ENCODE peak calls at places on chromosomes 6 and 20, in ten cellular contexts. One of them, this sample, is unnamed. For H3K9me3, the result is how much of the 10 kb centered on the place peaks cover.

GRCh38 chr6:37798436-37799262 is 20.9 kb upstream of the ZFAND3 start:
- DNase-seq in HCT116: no peak
- DNase-seq in A549: no peak
- DNase-seq in transverse colon: no peak
- DNase-seq in CD8-positive, alpha-beta memory T cell: no peak
- DNase-seq in HepG2: no peak
- DNase-seq in psoas muscle: no peak
- DNase-seq in CD4-positive, alpha-beta memory T cell: no peak
- DNase-seq in prostate gland: no peak
- DNase-seq in fibroblast of lung: no peak
- DNase-seq in this sample: no peak

GRCh38 chr6:168414696-168415095 is 26.3 kb upstream of the SMOC2 start:
- DNase-seq in HCT116: no peak
- DNase-seq in A549: no peak
- DNase-seq in transverse colon: no peak
- DNase-seq in CD8-positive, alpha-beta memory T cell: no peak
- DNase-seq in HepG2: no peak
- DNase-seq in psoas muscle: no peak
- DNase-seq in CD4-positive, alpha-beta memory T cell: no peak
- DNase-seq in prostate gland: peak
- DNase-seq in fibroblast of lung: peak
- DNase-seq in this sample: no peak

GRCh38 chr6:46095251-46095650 is 34.5 kb upstream of the ENPP4 start:
- DNase-seq in HCT116: no peak
- DNase-seq in A549: no peak
- DNase-seq in transverse colon: no peak
- DNase-seq in CD8-positive, alpha-beta memory T cell: no peak
- DNase-seq in HepG2: no peak
- DNase-seq in psoas muscle: no peak
- DNase-seq in CD4-positive, alpha-beta memory T cell: no peak
- DNase-seq in prostate gland: no peak
- DNase-seq in fibroblast of lung: no peak
- DNase-seq in this sample: no peak

GRCh38 chr20:6169251-6169650 is 46.4 kb upstream of the FERMT1 start:
- DNase-seq in HCT116: no peak
- DNase-seq in A549: no peak
- DNase-seq in transverse colon: no peak
- DNase-seq in CD8-positive, alpha-beta memory T cell: no peak
- DNase-seq in HepG2: peak
- DNase-seq in psoas muscle: no peak
- DNase-seq in CD4-positive, alpha-beta memory T cell: no peak
- DNase-seq in prostate gland: no peak
- DNase-seq in fibroblast of lung: peak
- DNase-seq in this sample: no peak

GRCh38 chr20:10603971-10604864 is 69.6 kb downstream of the JAG1 start:
- DNase-seq in HCT116: peak
- DNase-seq in A549: peak
- DNase-seq in transverse colon: peak
- DNase-seq in CD8-positive, alpha-beta memory T cell: no peak
- DNase-seq in HepG2: peak
- DNase-seq in psoas muscle: peak
- DNase-seq in CD4-positive, alpha-beta memory T cell: no peak
- DNase-seq in prostate gland: peak
- DNase-seq in fibroblast of lung: peak
- DNase-seq in this sample: peak

GRCh38 chr6:43949451-43950110 is 177.7 kb downstream of the MRPL14 start:
- DNase-seq in HCT116: no peak
- DNase-seq in A549: no peak
- DNase-seq in transverse colon: no peak
- DNase-seq in CD8-positive, alpha-beta memory T cell: no peak
- DNase-seq in HepG2: no peak
- DNase-seq in psoas muscle: no peak
- DNase-seq in CD4-positive, alpha-beta memory T cell: no peak
- DNase-seq in prostate gland: no peak
- DNase-seq in fibroblast of lung: peak
- DNase-seq in this sample: no peak

GRCh38 chr6:32833599-32834155 is 4.9 kb downstream of the TAP2 start:
- DNase-seq in HCT116: no peak
- DNase-seq in A549: no peak
- DNase-seq in transverse colon: no peak
- DNase-seq in CD8-positive, alpha-beta memory T cell: no peak
- DNase-seq in HepG2: no peak
- DNase-seq in psoas muscle: no peak
- DNase-seq in CD4-positive, alpha-beta memory T cell: no peak
- DNase-seq in prostate gland: no peak
- DNase-seq in fibroblast of lung: no peak
- DNase-seq in this sample: no peak

GRCh38 chr6:98831057-98832031 is 3.0 kb upstream of the POU3F2 start:
- DNase-seq in HCT116: no peak
- DNase-seq in A549: no peak
- DNase-seq in transverse colon: no peak
- DNase-seq in CD8-positive, alpha-beta memory T cell: no peak
- DNase-seq in HepG2: no peak
- DNase-seq in psoas muscle: no peak
- DNase-seq in CD4-positive, alpha-beta memory T cell: no peak
- DNase-seq in prostate gland: no peak
- DNase-seq in fibroblast of lung: peak
- DNase-seq in this sample: no peak

GRCh38 chr6:132054525-132054924 is 103.4 kb upstream of the CCN2 start:
- DNase-seq in HCT116: peak
- DNase-seq in A549: no peak
- DNase-seq in transverse colon: no peak
- DNase-seq in CD8-positive, alpha-beta memory T cell: no peak
- DNase-seq in HepG2: no peak
- DNase-seq in psoas muscle: no peak
- DNase-seq in CD4-positive, alpha-beta memory T cell: no peak
- DNase-seq in prostate gland: no peak
- DNase-seq in fibroblast of lung: peak
- DNase-seq in this sample: no peak

GRCh38 chr6:150685860-150686259 is 86.2 kb downstream of the PLEKHG1 start:
- DNase-seq in HCT116: peak
- DNase-seq in A549: peak
- DNase-seq in transverse colon: peak
- DNase-seq in CD8-positive, alpha-beta memory T cell: peak
- DNase-seq in HepG2: peak
- DNase-seq in psoas muscle: no peak
- DNase-seq in CD4-positive, alpha-beta memory T cell: no peak
- DNase-seq in prostate gland: no peak
- DNase-seq in fibroblast of lung: no peak
- DNase-seq in this sample: peak

DNA sequence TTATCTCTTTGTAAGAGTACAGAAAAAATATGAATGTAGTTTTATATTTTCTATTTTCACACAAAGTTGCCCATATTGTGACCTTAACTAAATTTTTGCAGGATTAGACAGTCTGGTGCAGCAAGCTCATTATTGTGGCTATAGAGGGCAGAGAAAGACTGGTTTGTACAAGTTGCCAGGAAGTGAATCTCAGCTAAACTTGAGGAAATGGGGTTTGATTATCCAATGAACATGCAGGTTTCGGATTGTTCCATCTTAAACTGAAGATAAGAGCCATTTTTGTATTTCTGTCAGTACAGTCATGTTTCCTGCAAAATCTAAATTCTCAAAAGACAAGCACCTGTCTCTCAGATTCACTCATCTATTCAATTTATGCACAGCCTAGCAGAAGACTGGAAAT is 390.9 kb downstream of the MMUT start:
- DNase-seq in HCT116: no peak
- DNase-seq in A549: no peak
- DNase-seq in transverse colon: no peak
- DNase-seq in CD8-positive, alpha-beta memory T cell: no peak
- DNase-seq in HepG2: no peak
- DNase-seq in psoas muscle: no peak
- DNase-seq in CD4-positive, alpha-beta memory T cell: no peak
- DNase-seq in prostate gland: no peak
- DNase-seq in fibroblast of lung: no peak
- DNase-seq in this sample: no peak
- H3K9me3 ChIP-seq in HCT116: under half
- H3K9me3 ChIP-seq in A549: under half
- H3K9me3 ChIP-seq in transverse colon: under half
- H3K9me3 ChIP-seq in CD8-positive, alpha-beta memory T cell: under half
- H3K9me3 ChIP-seq in HepG2: under half
- H3K9me3 ChIP-seq in psoas muscle: under half
- H3K9me3 ChIP-seq in CD4-positive, alpha-beta memory T cell: under half
- H3K9me3 ChIP-seq in prostate gland: under half
- H3K9me3 ChIP-seq in fibroblast of lung: under half
- H3K9me3 ChIP-seq in this sample: under half

GRCh38 chr20:31414381-31414780 is 8.4 kb upstream of the DEFB121 start:
- DNase-seq in HCT116: no peak
- DNase-seq in A549: no peak
- DNase-seq in transverse colon: no peak
- DNase-seq in CD8-positive, alpha-beta memory T cell: no peak
- DNase-seq in HepG2: no peak
- DNase-seq in psoas muscle: no peak
- DNase-seq in CD4-positive, alpha-beta memory T cell: no peak
- DNase-seq in prostate gland: no peak
- DNase-seq in fibroblast of lung: no peak
- DNase-seq in this sample: no peak

GRCh38 chr20:31406115-31406514 is at the start of gene DEFB121:
- DNase-seq in HCT116: no peak
- DNase-seq in A549: no peak
- DNase-seq in transverse colon: no peak
- DNase-seq in CD8-positive, alpha-beta memory T cell: no peak
- DNase-seq in HepG2: no peak
- DNase-seq in psoas muscle: no peak
- DNase-seq in CD4-positive, alpha-beta memory T cell: no peak
- DNase-seq in prostate gland: no peak
- DNase-seq in fibroblast of lung: no peak
- DNase-seq in this sample: no peak

GRCh38 chr20:31410011-31410410 is 4.0 kb upstream of the DEFB121 start:
- DNase-seq in HCT116: no peak
- DNase-seq in A549: no peak
- DNase-seq in transverse colon: no peak
- DNase-seq in CD8-positive, alpha-beta memory T cell: no peak
- DNase-seq in HepG2: no peak
- DNase-seq in psoas muscle: no peak
- DNase-seq in CD4-positive, alpha-beta memory T cell: no peak
- DNase-seq in prostate gland: no peak
- DNase-seq in fibroblast of lung: no peak
- DNase-seq in this sample: no peak
- H3K9me3 ChIP-seq in HCT116: under half
- H3K9me3 ChIP-seq in A549: under half
- H3K9me3 ChIP-seq in transverse colon: under half
- H3K9me3 ChIP-seq in CD8-positive, alpha-beta memory T cell: under half
- H3K9me3 ChIP-seq in HepG2: under half
- H3K9me3 ChIP-seq in psoas muscle: under half
- H3K9me3 ChIP-seq in CD4-positive, alpha-beta memory T cell: under half
- H3K9me3 ChIP-seq in prostate gland: under half
- H3K9me3 ChIP-seq in fibroblast of lung: under half
- H3K9me3 ChIP-seq in this sample: under half

DNA sequence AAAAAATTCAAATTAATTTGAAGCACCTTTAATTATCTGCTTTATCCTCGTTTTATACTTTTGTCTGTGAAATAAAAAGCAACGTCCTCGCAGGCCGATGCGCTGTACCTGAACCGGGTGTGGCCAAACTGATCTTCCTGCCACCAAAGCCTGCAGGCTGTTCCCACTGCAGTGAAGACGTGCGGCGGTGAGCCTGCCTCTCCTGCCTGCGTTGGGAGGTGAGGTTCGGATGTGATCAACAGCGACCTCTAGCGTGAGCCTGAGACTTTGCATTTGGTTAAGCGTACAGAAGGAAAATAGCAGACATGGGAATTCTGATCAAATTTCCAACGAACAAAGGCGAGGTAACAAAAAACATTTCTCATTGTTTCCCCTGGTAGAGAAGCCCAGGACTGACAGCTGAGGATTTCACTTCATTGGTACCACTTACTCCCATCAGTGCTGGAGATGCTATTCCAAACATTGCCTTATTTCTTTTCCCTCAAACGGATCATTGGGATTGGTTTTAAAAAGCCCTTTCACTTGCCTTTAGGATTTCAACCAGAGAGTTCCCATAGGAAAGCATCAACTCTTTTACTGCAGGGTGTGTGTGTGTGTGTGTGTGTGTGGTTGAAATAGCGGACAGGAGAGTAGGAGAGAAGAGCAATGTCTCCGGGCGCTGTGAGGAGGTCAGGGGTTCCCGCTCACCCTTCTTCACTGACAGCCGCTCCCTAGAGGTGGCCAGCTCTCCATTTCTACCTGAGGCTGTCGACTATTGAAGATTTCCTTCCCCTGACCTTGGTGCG is 56.6 kb upstream of the CCN6 start:
- DNase-seq in HCT116: peak
- DNase-seq in A549: peak
- DNase-seq in transverse colon: peak
- DNase-seq in CD8-positive, alpha-beta memory T cell: peak
- DNase-seq in HepG2: peak
- DNase-seq in psoas muscle: peak
- DNase-seq in CD4-positive, alpha-beta memory T cell: peak
- DNase-seq in prostate gland: peak
- DNase-seq in fibroblast of lung: peak
- DNase-seq in this sample: peak
- H3K9me3 ChIP-seq in HCT116: under half
- H3K9me3 ChIP-seq in A549: under half
- H3K9me3 ChIP-seq in transverse colon: under half
- H3K9me3 ChIP-seq in CD8-positive, alpha-beta memory T cell: under half
- H3K9me3 ChIP-seq in HepG2: under half
- H3K9me3 ChIP-seq in psoas muscle: under half
- H3K9me3 ChIP-seq in CD4-positive, alpha-beta memory T cell: under half
- H3K9me3 ChIP-seq in prostate gland: under half
- H3K9me3 ChIP-seq in fibroblast of lung: under half
- H3K9me3 ChIP-seq in this sample: under half

GRCh38 chr6:316753-317038 is 24.4 kb downstream of the DUSP22 start:
- DNase-seq in HCT116: no peak
- DNase-seq in A549: no peak
- DNase-seq in transverse colon: no peak
- DNase-seq in CD8-positive, alpha-beta memory T cell: no peak
- DNase-seq in HepG2: no peak
- DNase-seq in psoas muscle: no peak
- DNase-seq in CD4-positive, alpha-beta memory T cell: no peak
- DNase-seq in prostate gland: no peak
- DNase-seq in fibroblast of lung: no peak
- DNase-seq in this sample: no peak

GRCh38 chr6:317452-318144 is 25.3 kb downstream of the DUSP22 start:
- DNase-seq in HCT116: no peak
- DNase-seq in A549: no peak
- DNase-seq in transverse colon: no peak
- DNase-seq in CD8-positive, alpha-beta memory T cell: no peak
- DNase-seq in HepG2: no peak
- DNase-seq in psoas muscle: no peak
- DNase-seq in CD4-positive, alpha-beta memory T cell: no peak
- DNase-seq in prostate gland: no peak
- DNase-seq in fibroblast of lung: no peak
- DNase-seq in this sample: no peak

GRCh38 chr6:317068-317451 is 24.8 kb downstream of the DUSP22 start:
- DNase-seq in HCT116: no peak
- DNase-seq in A549: no peak
- DNase-seq in transverse colon: no peak
- DNase-seq in CD8-positive, alpha-beta memory T cell: no peak
- DNase-seq in HepG2: no peak
- DNase-seq in psoas muscle: no peak
- DNase-seq in CD4-positive, alpha-beta memory T cell: no peak
- DNase-seq in prostate gland: no peak
- DNase-seq in fibroblast of lung: no peak
- DNase-seq in this sample: no peak

GRCh38 chr6:319177-320131 is 27.2 kb downstream of the DUSP22 start:
- DNase-seq in HCT116: no peak
- DNase-seq in A549: no peak
- DNase-seq in transverse colon: no peak
- DNase-seq in CD8-positive, alpha-beta memory T cell: no peak
- DNase-seq in HepG2: no peak
- DNase-seq in psoas muscle: no peak
- DNase-seq in CD4-positive, alpha-beta memory T cell: no peak
- DNase-seq in prostate gland: no peak
- DNase-seq in fibroblast of lung: no peak
- DNase-seq in this sample: no peak

GRCh38 chr6:318265-318890 is 26.1 kb downstream of the DUSP22 start:
- DNase-seq in HCT116: no peak
- DNase-seq in A549: no peak
- DNase-seq in transverse colon: no peak
- DNase-seq in CD8-positive, alpha-beta memory T cell: no peak
- DNase-seq in HepG2: no peak
- DNase-seq in psoas muscle: no peak
- DNase-seq in CD4-positive, alpha-beta memory T cell: no peak
- DNase-seq in prostate gland: no peak
- DNase-seq in fibroblast of lung: no peak
- DNase-seq in this sample: no peak
- H3K9me3 ChIP-seq in HCT116: under half
- H3K9me3 ChIP-seq in A549: under half
- H3K9me3 ChIP-seq in transverse colon: under half
- H3K9me3 ChIP-seq in CD8-positive, alpha-beta memory T cell: under half
- H3K9me3 ChIP-seq in HepG2: under half
- H3K9me3 ChIP-seq in psoas muscle: under half
- H3K9me3 ChIP-seq in CD4-positive, alpha-beta memory T cell: under half
- H3K9me3 ChIP-seq in prostate gland: under half
- H3K9me3 ChIP-seq in fibroblast of lung: under half
- H3K9me3 ChIP-seq in this sample: under half

This sample was measured in SJCRH30.